ENCODE peak calls at places on chromosomes 7 and 10, in five cellular contexts. X is PC-3; E is heart left ventricle; G is tibial artery; P is CD8-positive, alpha-beta memory T cell. H is an unnamed sample. For H3K9me3, the result is how much of the 10 kb centered on the place peaks cover.

GRCh38 chr10:51215956-51216834 is 141.9 kb downstream of the PRKG1 start:
- DNase-seq in X (no peak), E (no peak), G (no peak), P (no peak), H (no peak)

GRCh38 chr10:67550838-67551402 is 145.1 kb downstream of the CTNNA3 start:
- DNase-seq in X (no peak), E (peak), G (no peak), P (no peak), H (no peak)

GRCh38 chr10:33600381-33600780 is 265.9 kb upstream of the NRP1 start:
- DNase-seq in X (peak), E (no peak), G (no peak), P (no peak), H (no peak)

GRCh38 chr10:62082729-62083412 is 181.4 kb downstream of the ARID5B start:
- DNase-seq in X (peak), E (no peak), G (no peak), P (no peak), H (no peak)

GRCh38 chr10:87935290-87936141 is 72.1 kb downstream of the PTEN start:
- DNase-seq in X (no peak), E (no peak), G (no peak), P (no peak), H (no peak)

GRCh38 chr10:44569193-44570091 is 184.5 kb upstream of the CXCL12 start:
- DNase-seq in X (no peak), E (no peak), G (peak), P (no peak), H (no peak)

GRCh38 chr7:65371468-65371867 is 2.2 kb upstream of the ZNF92 start:
- DNase-seq in X (no peak), E (no peak), G (peak), P (no peak), H (no peak)

GRCh38 chr7:93980744-93981479 is 23.2 kb downstream of the BET1 start:
- DNase-seq in X (no peak), E (no peak), G (no peak), P (no peak), H (no peak)

GRCh38 chr10:14803827-14804226 is 29.1 kb upstream of the FAM107B start:
- DNase-seq in X (no peak), E (no peak), G (no peak), P (no peak), H (no peak)

GRCh38 chr10:3785849-3786290 is 861 bp upstream of the KLF6 start:
- DNase-seq in X (no peak), E (peak), G (no peak), P (peak), H (no peak)

GRCh38 chr7:107103369-107103768 is 58.9 kb downstream of the PRKAR2B start:
- DNase-seq in X (peak), E (no peak), G (no peak), P (no peak), H (no peak)

GRCh38 chr10:77641788-77642397 is 4.3 kb upstream of the KCNMA1 start:
- DNase-seq in X (peak), E (no peak), G (no peak), P (no peak), H (no peak)

GRCh38 chr10:89425000-89425399 is 10.6 kb downstream of the IFIT5 start:
- DNase-seq in X (no peak), E (no peak), G (no peak), P (no peak), H (no peak)

GRCh38 chr7:116859323-116859722 is 3.1 kb upstream of the CAPZA2 start:
- DNase-seq in X (peak), E (no peak), G (no peak), P (no peak), H (no peak)

GRCh38 chr7:47253650-47254080 is 328.2 kb downstream of the TNS3 start:
- DNase-seq in X (peak), E (no peak), G (peak), P (no peak), H (no peak)

GRCh38 chr7:141304291-141304690 is 230.4 kb downstream of the TMEM178B start:
- DNase-seq in X (no peak), E (no peak), G (no peak), P (no peak), H (no peak)

GRCh38 chr7:156640257-156640948 is at the start of gene RNF32:
- DNase-seq in X (peak), E (peak), G (peak), P (peak), H (peak)

GRCh38 chr7:123054357-123055133 is 59.0 kb upstream of the TAS2R16 start:
- DNase-seq in X (peak), E (no peak), G (no peak), P (no peak), H (no peak)

GRCh38 chr7:48107926-48108472 is 18.9 kb downstream of the UPP1 start:
- DNase-seq in X (no peak), E (no peak), G (no peak), P (no peak), H (no peak)

GRCh38 chr7:37050801-37051200 is 326.5 kb upstream of the AOAH start:
- DNase-seq in X (no peak), E (no peak), G (no peak), P (no peak), H (no peak)

GRCh38 chr10:12188656-12189055 is 7.0 kb downstream of the NUDT5 start:
- DNase-seq in X (no peak), E (no peak), G (no peak), P (no peak), H (no peak)

GRCh38 chr10:34333513-34333912 is 481.6 kb downstream of the PARD3 start:
- DNase-seq in X (peak), E (no peak), G (no peak), P (no peak), H (no peak)

GRCh38 chr10:34916368-34916767 is 101.3 kb upstream of the PARD3 start:
- DNase-seq in X (peak), E (no peak), G (no peak), P (no peak), H (no peak)

GRCh38 chr7:24283900-24284698 is at the start of gene NPY:
- DNase-seq in X (no peak), E (no peak), G (no peak), P (no peak), H (no peak)

GRCh38 chr10:50360486-50360885 is 109.2 kb upstream of the ASAH2 start:
- DNase-seq in X (no peak), E (no peak), G (no peak), P (no peak), H (no peak)

GRCh38 chr10:117136391-117136975 is 1.6 kb downstream of the VAX1 start:
- DNase-seq in X (no peak), E (no peak), G (peak), P (no peak), H (no peak)
- H3K9me3 ChIP-seq in X (under half), E (under half), G (under half), P (under half), H (under half)

GRCh38 chr10:104197364-104197763 is 34.8 kb downstream of the CFAP43 start:
- DNase-seq in X (peak), E (no peak), G (no peak), P (no peak), H (no peak)

GRCh38 chr10:104199567-104199966 is 32.6 kb downstream of the CFAP43 start:
- DNase-seq in X (no peak), E (no peak), G (no peak), P (no peak), H (no peak)

GRCh38 chr10:104202231-104202630 is 29.9 kb downstream of the CFAP43 start:
- DNase-seq in X (no peak), E (no peak), G (no peak), P (no peak), H (no peak)

GRCh38 chr10:104201636-104202035 is 30.5 kb downstream of the CFAP43 start:
- DNase-seq in X (no peak), E (no peak), G (no peak), P (no peak), H (no peak)
- H3K9me3 ChIP-seq in X (under half), E (under half), G (under half), P (under half), H (under half)

DNA sequence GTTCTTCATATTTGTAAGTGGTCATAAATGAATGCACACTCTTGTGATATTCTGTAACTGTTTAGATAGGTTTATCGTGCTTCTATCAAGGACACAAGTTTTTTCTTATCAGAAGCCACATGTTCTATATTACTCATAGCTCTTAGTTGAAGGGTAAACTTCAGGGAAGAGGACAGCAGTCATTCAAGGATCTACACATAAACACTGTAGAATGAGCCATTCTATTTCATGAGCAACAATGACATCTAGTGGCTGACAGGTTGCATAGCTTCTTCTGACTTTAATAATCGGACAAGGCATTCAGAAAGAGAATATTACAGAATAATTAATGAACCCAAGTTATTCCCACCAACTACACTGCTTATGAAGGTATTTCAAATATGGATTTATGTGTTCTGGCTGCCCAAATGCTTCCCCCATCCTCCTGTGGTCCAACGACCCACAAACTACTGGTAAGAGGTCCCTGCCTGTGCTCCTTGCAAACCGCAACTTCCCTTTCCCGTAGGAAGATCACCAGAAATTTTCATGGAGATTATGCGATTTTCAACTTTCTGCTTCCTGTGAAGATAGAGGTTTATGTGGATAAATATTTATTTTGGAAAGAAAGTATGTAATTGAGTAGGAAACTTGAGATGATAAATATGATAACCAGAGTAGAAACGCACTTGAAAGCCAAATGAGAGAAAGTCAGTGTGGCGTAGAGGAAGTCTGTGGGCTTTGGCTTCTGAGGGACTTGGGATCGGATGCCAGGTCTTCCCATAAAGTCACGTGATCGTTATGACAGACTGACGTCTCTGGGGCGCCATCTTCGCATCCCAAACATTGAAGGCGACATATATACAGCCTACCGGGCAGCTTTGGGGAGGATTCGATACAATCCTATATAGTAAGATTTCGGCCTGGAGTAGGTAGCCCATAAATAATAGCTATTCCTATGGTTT is 16.7 kb upstream of the ABCB5 start:
- DNase-seq in X (peak), E (no peak), G (no peak), P (no peak), H (no peak)
- H3K9me3 ChIP-seq in X (under half), E (under half), G (under half), P (under half), H (under half)

GRCh38 chr7:27840314-27840713 is 100.4 kb downstream of the TAX1BP1 start:
- DNase-seq in X (no peak), E (no peak), G (no peak), P (no peak), H (peak)

GRCh38 chr7:27834179-27834921 is 94.4 kb downstream of the TAX1BP1 start:
- DNase-seq in X (no peak), E (no peak), G (no peak), P (no peak), H (no peak)

GRCh38 chr7:27835408-27835807 is 95.4 kb downstream of the TAX1BP1 start:
- DNase-seq in X (no peak), E (no peak), G (no peak), P (no peak), H (no peak)

GRCh38 chr7:27839099-27839498 is 99.1 kb downstream of the TAX1BP1 start:
- DNase-seq in X (no peak), E (no peak), G (no peak), P (no peak), H (no peak)

GRCh38 chr7:27836525-27836924 is 96.6 kb downstream of the TAX1BP1 start:
- DNase-seq in X (no peak), E (no peak), G (no peak), P (no peak), H (no peak)
- H3K9me3 ChIP-seq in X (under half), E (under half), G (under half), P (under half), H (under half)

GRCh38 chr7:149509774-149510173 is 12.2 kb upstream of the ZNF746 start:
- DNase-seq in X (no peak), E (no peak), G (no peak), P (no peak), H (no peak)
- H3K9me3 ChIP-seq in X (under half), E (under half), G (under half), P (under half), H (under half)

DNA sequence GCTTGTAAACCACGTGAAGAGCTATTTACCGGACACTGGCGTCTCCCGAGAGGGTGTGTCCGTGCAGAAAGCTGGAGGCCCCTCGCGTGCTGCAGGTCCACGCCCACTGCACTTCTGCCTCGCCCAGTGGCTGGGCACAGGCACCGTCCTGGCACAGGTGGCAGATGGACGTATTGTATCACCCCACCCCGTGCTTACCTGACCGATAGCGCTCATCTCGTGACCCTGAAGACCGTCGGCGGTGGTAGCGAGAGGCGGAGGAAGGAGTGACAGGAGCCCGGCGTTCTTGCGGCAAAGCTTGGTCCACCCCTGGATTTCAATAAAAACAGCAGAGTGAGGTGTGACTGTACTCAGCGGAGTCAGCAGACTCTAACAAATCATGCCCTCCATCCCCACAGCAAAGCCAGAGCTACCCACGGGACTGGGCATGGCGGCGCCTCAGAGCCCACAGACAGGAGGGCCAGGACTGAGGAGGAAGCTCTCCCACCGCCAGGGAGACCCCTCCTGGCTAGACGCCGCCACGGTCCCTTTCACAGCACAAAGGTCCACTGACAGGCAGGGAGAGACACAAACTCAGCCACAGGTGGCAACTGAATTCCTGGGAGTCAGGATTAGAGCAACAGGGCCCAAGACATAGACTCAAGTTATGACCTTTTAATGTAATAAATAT is 217.1 kb downstream of the DIP2C start:
- DNase-seq in X (no peak), E (no peak), G (peak), P (no peak), H (no peak)
- H3K9me3 ChIP-seq in X (under half), E (under half), G (under half), P (under half), H (under half)